ENCODE peak calls at places on chromosomes 4 and X, in ten cellular contexts. X, D, S, H, Q, O, I, M, B and N are unnamed samples.

GRCh38 chrX:35285289-35285962 is 342.8 kb downstream of the FAM47B start:
- DNase-seq in X (no peak), D (no peak), S (no peak), H (no peak), Q (no peak), O (no peak), I (no peak), M (no peak), B (no peak), N (no peak)

GRCh38 chr4:83328486-83328885 is 6.2 kb downstream of the HPSE start:
- DNase-seq in X (no peak), D (no peak), S (no peak), H (no peak), Q (no peak), O (peak), I (no peak), M (no peak), B (no peak), N (no peak)

GRCh38 chr4:182174979-182175378 is 68.2 kb upstream of the TENM3 start:
- DNase-seq in X (no peak), D (no peak), S (no peak), H (no peak), Q (no peak), O (no peak), I (no peak), M (no peak), B (no peak), N (no peak)

GRCh38 chr4:168584321-168584771 is 87.5 kb downstream of the PALLD start:
- DNase-seq in X (no peak), D (no peak), S (no peak), H (peak), Q (no peak), O (no peak), I (no peak), M (no peak), B (no peak), N (no peak)

GRCh38 chrX:119008122-119008744 is 33.8 kb downstream of the LONRF3 start:
- DNase-seq in X (no peak), D (peak), S (no peak), H (no peak), Q (peak), O (peak), I (no peak), M (no peak), B (peak), N (peak)

GRCh38 chr4:15006416-15007024 is 4.2 kb downstream of the CPEB2 start:
- DNase-seq in X (no peak), D (no peak), S (no peak), H (peak), Q (no peak), O (no peak), I (no peak), M (no peak), B (no peak), N (no peak)

GRCh38 chr4:98539741-98540140 is 118.7 kb downstream of the TSPAN5 start:
- DNase-seq in X (no peak), D (no peak), S (no peak), H (no peak), Q (no peak), O (no peak), I (no peak), M (no peak), B (no peak), N (no peak)

GRCh38 chr4:72286185-72286584 is 254.4 kb downstream of the NPFFR2 start:
- DNase-seq in X (no peak), D (no peak), S (no peak), H (peak), Q (no peak), O (peak), I (no peak), M (peak), B (no peak), N (no peak)

GRCh38 chrX:1231850-1232505 is 19.5 kb upstream of the CRLF2 start:
- DNase-seq in X (peak), D (no peak), S (peak), H (no peak), Q (no peak), O (no peak), I (no peak), M (no peak), B (no peak), N (no peak)

GRCh38 chrX:37371578-37371981 is 22.4 kb downstream of the PRRG1 start:
- DNase-seq in X (peak), D (no peak), S (peak), H (peak), Q (no peak), O (no peak), I (no peak), M (no peak), B (no peak), N (no peak)

GRCh38 chrX:55011294-55011693 is 11.1 kb downstream of the APEX2 start:
- DNase-seq in X (no peak), D (no peak), S (no peak), H (no peak), Q (no peak), O (no peak), I (no peak), M (no peak), B (no peak), N (no peak)

GRCh38 chr4:156889616-156890594 is 81.7 kb downstream of the PDGFC start:
- DNase-seq in X (peak), D (no peak), S (no peak), H (peak), Q (no peak), O (no peak), I (peak), M (no peak), B (no peak), N (no peak)

GRCh38 chr4:108601096-108601495 is 19.3 kb upstream of the RPL34 start:
- DNase-seq in X (no peak), D (no peak), S (no peak), H (peak), Q (no peak), O (no peak), I (no peak), M (no peak), B (no peak), N (no peak)

GRCh38 chr4:75004755-75005668 is 72.1 kb downstream of the PARM1 start:
- DNase-seq in X (peak), D (peak), S (peak), H (peak), Q (no peak), O (no peak), I (no peak), M (no peak), B (no peak), N (peak)

GRCh38 chr4:132383571-132384199 is 765.4 kb upstream of the PCDH10 start:
- DNase-seq in X (no peak), D (no peak), S (no peak), H (peak), Q (no peak), O (no peak), I (no peak), M (no peak), B (no peak), N (no peak)
- H3K27ac ChIP-seq in X (no peak), D (no peak), S (no peak), H (no peak), Q (no peak), O (no peak), I (no peak), M (no peak), B (no peak), N (no peak)

GRCh38 chr4:26827798-26828197 is 32.8 kb upstream of the STIM2 start:
- DNase-seq in X (no peak), D (no peak), S (no peak), H (no peak), Q (no peak), O (no peak), I (no peak), M (no peak), B (no peak), N (no peak)
- H3K27ac ChIP-seq in X (no peak), D (no peak), S (peak), H (no peak), Q (no peak), O (no peak), I (no peak), M (no peak), B (no peak), N (no peak)

DNA sequence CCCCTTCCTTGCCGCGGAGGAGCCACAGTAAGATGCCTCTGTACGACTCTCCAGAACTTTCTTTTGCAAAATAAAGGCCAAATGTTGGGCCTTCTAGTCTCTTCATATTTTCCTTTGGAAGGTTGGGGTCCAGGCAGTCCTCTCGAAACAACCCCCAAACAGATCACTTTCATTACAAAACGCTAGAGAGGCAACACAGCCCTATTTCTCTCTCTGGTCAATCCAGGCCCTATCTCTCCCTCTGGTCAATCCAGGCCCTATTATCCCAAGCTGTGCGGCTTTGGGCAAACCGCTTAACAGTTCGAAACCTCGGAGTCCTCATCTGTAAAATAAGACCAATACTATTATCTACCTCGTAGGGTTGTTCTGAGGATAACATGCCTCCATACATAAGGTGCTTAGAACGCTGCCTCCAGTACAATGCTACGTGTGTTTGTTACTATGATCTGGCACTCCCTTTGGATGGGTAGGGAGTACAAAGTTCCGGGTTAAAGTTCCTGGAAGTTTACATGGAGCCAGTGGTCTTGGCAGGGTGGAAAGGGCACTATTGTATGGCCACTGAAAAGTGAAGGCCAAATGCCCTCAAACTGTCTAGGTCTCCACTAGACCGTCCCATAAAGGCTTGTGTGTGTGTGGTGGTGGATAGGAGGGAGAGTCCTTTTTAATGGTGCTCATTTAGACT is 75.4 kb upstream of the BCOR start:
- DNase-seq in X (no peak), D (no peak), S (no peak), H (no peak), Q (no peak), O (no peak), I (no peak), M (no peak), B (no peak), N (no peak)
- H3K27ac ChIP-seq in X (peak), D (peak), S (no peak), H (no peak), Q (peak), O (no peak), I (peak), M (no peak), B (no peak), N (peak)

GRCh38 chr4:56386091-56386490 is 1.2 kb downstream of the AASDH start:
- DNase-seq in X (no peak), D (no peak), S (no peak), H (no peak), Q (no peak), O (no peak), I (no peak), M (no peak), B (no peak), N (no peak)
- H3K27ac ChIP-seq in X (no peak), D (no peak), S (peak), H (peak), Q (peak), O (peak), I (no peak), M (peak), B (peak), N (no peak)